ENCODE peak calls at places on chromosomes 16 and 17, in seven cellular contexts. P is astrocyte, T is psoas muscle, L is HCT116, S is uterus, K is brain microvascular endothelial cell, D is fibroblast of the aortic adventitia. F is an unnamed sample.

GRCh38 chr16:14111713-14112538 is 40.8 kb downstream of the MRTFB start:
- DNase-seq in P (no peak), T (peak), L (no peak), S (peak), K (no peak), D (peak), F (no peak)

GRCh38 chr17:77475012-77475976 is 334.5 kb downstream of the SEC14L1 start:
- DNase-seq in P (peak), T (no peak), L (no peak), S (peak), K (peak), D (peak), F (no peak)

GRCh38 chr17:83173997-83174858 is 94.8 kb downstream of the METRNL start:
- DNase-seq in P (no peak), T (peak), L (no peak), S (peak), K (no peak), D (peak), F (peak)

GRCh38 chr17:75289832-75290337 is 652 bp upstream of the SLC25A19 start:
- DNase-seq in P (no peak), T (no peak), L (no peak), S (peak), K (peak), D (peak), F (no peak)

GRCh38 chr16:85457366-85457765 is 155.8 kb upstream of the GSE1 start:
- DNase-seq in P (no peak), T (no peak), L (no peak), S (no peak), K (no peak), D (no peak), F (no peak)

GRCh38 chr16:17493012-17493411 is 22.3 kb upstream of the XYLT1 start:
- DNase-seq in P (no peak), T (no peak), L (no peak), S (no peak), K (no peak), D (no peak), F (no peak)

GRCh38 chr17:83203073-83203471 is 123.7 kb downstream of the METRNL start:
- DNase-seq in P (peak), T (peak), L (no peak), S (peak), K (peak), D (peak), F (peak)

GRCh38 chr17:76467366-76467765 is at the start of gene AANAT:
- DNase-seq in P (no peak), T (no peak), L (no peak), S (no peak), K (no peak), D (no peak), F (no peak)

GRCh38 chr16:30394603-30395154 is 541 bp upstream of the ZNF48 start:
- DNase-seq in P (peak), T (no peak), L (no peak), S (no peak), K (peak), D (peak), F (no peak)

GRCh38 chr16:15856901-15857778 is at the start of gene MYH11:
- DNase-seq in P (no peak), T (no peak), L (no peak), S (peak), K (no peak), D (no peak), F (no peak)
- TF ChIP-seq CTCF in P (no peak), T (no peak), L (no peak), S (peak), K (no peak), D (no peak), F (no peak)

GRCh38 chr16:58492735-58493134 is 7.2 kb upstream of the NDRG4 start:
- DNase-seq in P (no peak), T (no peak), L (no peak), S (no peak), K (no peak), D (no peak), F (no peak)

GRCh38 chr16:58493756-58494431 is 6.0 kb upstream of the NDRG4 start:
- DNase-seq in P (no peak), T (no peak), L (no peak), S (no peak), K (no peak), D (no peak), F (no peak)

GRCh38 chr16:58495861-58496331 is 4.0 kb upstream of the NDRG4 start:
- DNase-seq in P (no peak), T (no peak), L (no peak), S (no peak), K (no peak), D (no peak), F (no peak)

GRCh38 chr16:58497468-58497867 is 2.5 kb upstream of the NDRG4 start:
- DNase-seq in P (no peak), T (no peak), L (no peak), S (no peak), K (no peak), D (no peak), F (no peak)

DNA sequence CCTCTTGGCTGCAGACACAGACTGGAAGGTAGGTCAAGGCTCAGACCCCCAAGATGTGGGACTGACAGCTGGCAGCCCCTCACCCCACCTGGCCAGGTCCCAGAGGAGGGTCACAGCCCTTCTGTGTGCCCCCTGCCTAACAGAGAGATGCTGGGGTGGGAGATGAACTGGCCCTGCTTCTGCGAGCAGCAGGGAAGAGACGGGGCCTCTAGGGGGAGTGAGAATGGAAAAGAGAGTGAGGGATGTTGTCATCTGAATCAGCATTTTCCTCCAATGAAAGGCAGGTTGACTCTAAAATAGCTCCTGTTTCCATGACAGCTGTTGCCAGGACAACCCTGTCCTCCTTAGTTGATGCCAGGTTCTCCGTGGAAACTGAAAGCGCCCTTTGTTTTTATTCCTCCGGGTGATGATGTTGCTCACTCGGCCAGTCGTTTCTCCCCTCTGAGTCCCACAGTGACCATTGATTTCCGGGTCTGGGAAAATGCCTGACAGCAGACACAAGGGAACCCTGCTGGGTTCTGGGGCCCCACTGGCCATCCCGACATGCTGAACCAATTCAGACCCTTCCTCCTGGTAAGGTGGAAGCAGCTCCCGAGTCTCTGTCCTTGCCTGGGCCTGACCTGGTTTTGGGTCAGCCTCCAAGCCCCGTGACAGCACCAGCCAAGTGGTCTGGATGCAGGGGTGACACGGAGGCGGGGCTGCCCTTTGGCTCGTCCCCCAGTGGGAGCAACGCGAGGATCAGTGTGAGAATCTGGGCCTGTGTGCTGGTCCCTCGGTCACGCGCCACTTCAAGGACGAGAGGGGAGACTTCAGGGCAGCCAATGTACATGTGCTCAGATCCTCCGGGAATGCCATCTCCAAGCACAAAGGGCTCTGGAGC is 4.7 kb upstream of the NDRG4 start:
- DNase-seq in P (peak), T (no peak), L (peak), S (peak), K (peak), D (peak), F (peak)
- H3K4me3 ChIP-seq in P (peak), T (no peak), L (no peak), S (no peak), K (peak), D (peak), F (no peak)

DNA sequence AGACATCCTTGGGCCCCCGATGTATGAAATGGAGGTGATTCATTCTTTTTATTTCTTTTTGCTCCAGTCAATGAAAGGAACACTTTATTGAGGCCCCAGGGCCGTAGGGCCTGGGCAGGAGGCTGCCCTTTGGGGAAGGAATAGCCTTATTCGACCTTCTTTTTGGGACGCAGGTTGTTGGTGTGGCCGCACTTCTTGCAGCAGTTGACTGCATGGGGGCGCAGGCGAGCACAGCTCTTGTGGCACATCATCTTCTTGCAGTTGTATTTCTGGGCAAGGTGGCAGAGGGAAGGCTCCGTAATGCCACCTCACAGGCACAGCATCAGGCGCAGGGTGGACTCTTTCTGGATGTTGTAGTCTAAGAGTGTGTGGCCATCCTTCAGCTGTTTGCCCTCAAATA is 50.9 kb downstream of the SIAH1 start:
- DNase-seq in P (no peak), T (no peak), L (no peak), S (no peak), K (no peak), D (no peak), F (no peak)
- TF ChIP-seq CTCF in P (no peak), T (no peak), L (no peak), S (no peak), K (peak), D (no peak), F (no peak)

GRCh38 chr17:43832976-43833829 is at the start of gene MPP3:
- DNase-seq in P (peak), T (peak), L (no peak), S (peak), K (peak), D (peak), F (no peak)
- H3K4me3 ChIP-seq in P (peak), T (peak), L (peak), S (peak), K (peak), D (peak), F (peak)

GRCh38 chr17:28228109-28228840 is 90.7 kb upstream of the TMEM97 start:
- DNase-seq in P (no peak), T (no peak), L (no peak), S (no peak), K (no peak), D (no peak), F (no peak)
- TF ChIP-seq CTCF in P (peak), T (no peak), L (no peak), S (no peak), K (peak), D (peak), F (peak)

GRCh38 chr17:15378243-15378642 is 36.8 kb upstream of the TEKT3 start:
- DNase-seq in P (no peak), T (no peak), L (no peak), S (no peak), K (no peak), D (no peak), F (no peak)

GRCh38 chr17:15379659-15380058 is 38.3 kb upstream of the TEKT3 start:
- DNase-seq in P (no peak), T (no peak), L (no peak), S (no peak), K (no peak), D (no peak), F (no peak)

GRCh38 chr17:15377200-15377599 is 35.8 kb upstream of the TEKT3 start:
- DNase-seq in P (peak), T (no peak), L (no peak), S (peak), K (peak), D (peak), F (peak)

GRCh38 chr17:15380447-15380846 is 39.0 kb upstream of the TEKT3 start:
- DNase-seq in P (no peak), T (no peak), L (no peak), S (no peak), K (no peak), D (no peak), F (no peak)

GRCh38 chr17:15377608-15378007 is 36.2 kb upstream of the TEKT3 start:
- DNase-seq in P (peak), T (no peak), L (peak), S (no peak), K (peak), D (peak), F (peak)
- H3K4me3 ChIP-seq in P (peak), T (no peak), L (no peak), S (no peak), K (peak), D (peak), F (no peak)

F was measured in HFF-Myc.